ENCODE peak calls at places on chromosomes 7 and 10, in five cellular contexts. U, F, S, K and W are unnamed samples.

GRCh38 chr10:329361-330099 is 194.3 kb downstream of the ZMYND11 start:
- DNase-seq in F (peak), S (peak), K (no peak), U (no peak), W (peak)

GRCh38 chr7:75879771-75880184 is 944 bp downstream of the RHBDD2 start:
- DNase-seq in K (no peak), U (no peak), S (peak), F (no peak), W (no peak)

GRCh38 chr10:930415-931325 is 835 bp downstream of the LARP4B start:
- DNase-seq in U (no peak), S (peak), F (peak), K (no peak), W (no peak)

GRCh38 chr10:64023926-64024465 is 502.8 kb downstream of the REEP3 start:
- DNase-seq in U (no peak), S (no peak), K (no peak), F (no peak), W (no peak)

GRCh38 chr10:32413513-32413912 is 32.4 kb upstream of the CCDC7 start:
- DNase-seq in S (no peak), F (no peak), U (no peak), K (no peak), W (no peak)

GRCh38 chr10:52410916-52411315 is 96.8 kb downstream of the DKK1 start:
- DNase-seq in F (no peak), K (no peak), S (no peak), U (no peak), W (no peak)

GRCh38 chr10:119461380-119461779 is 81.1 kb downstream of the RGS10 start:
- DNase-seq in F (no peak), U (no peak), K (no peak), S (no peak), W (no peak)

GRCh38 chr7:120553497-120553896 is 280.5 kb downstream of the KCND2 start:
- DNase-seq in U (no peak), F (no peak), S (no peak), K (no peak), W (no peak)

GRCh38 chr10:15879058-15879457 is 18.8 kb upstream of the MINDY3 start:
- DNase-seq in S (peak), F (no peak), U (no peak), K (no peak), W (peak)

GRCh38 chr10:104326991-104327610 is 11.2 kb downstream of the ITPRIP start:
- DNase-seq in U (no peak), S (no peak), K (no peak), F (no peak), W (no peak)

GRCh38 chr7:106484562-106484961 is 176.4 kb downstream of the CCDC71L start:
- DNase-seq in K (no peak), S (no peak), F (no peak), U (no peak), W (peak)

GRCh38 chr7:1843271-1843861 is 173.3 kb downstream of the ELFN1 start:
- DNase-seq in S (peak), K (no peak), U (no peak), F (peak), W (peak)

GRCh38 chr10:71471031-71471430 is 74.3 kb downstream of the CDH23 start:
- DNase-seq in K (no peak), F (no peak), S (no peak), U (no peak), W (no peak)

GRCh38 chr7:27157717-27158431 is 1.4 kb upstream of the HOXA7 start:
- DNase-seq in S (peak), U (no peak), F (peak), K (no peak), W (no peak)

GRCh38 chr10:114779803-114780609 is 41.6 kb upstream of the FHIP2A start:
- DNase-seq in F (no peak), U (no peak), S (no peak), K (no peak), W (no peak)

GRCh38 chr7:74280985-74281384 is 8.2 kb upstream of the CLIP2 start:
- DNase-seq in S (no peak), F (no peak), U (no peak), K (no peak), W (no peak)

GRCh38 chr7:16320261-16320660 is 101.1 kb downstream of the CRPPA start:
- DNase-seq in F (no peak), S (no peak), K (no peak), U (no peak), W (no peak)

GRCh38 chr7:92461027-92462003 is 14.0 kb downstream of the GATAD1 start:
- DNase-seq in F (no peak), S (peak), K (peak), U (no peak), W (peak)

GRCh38 chr10:61343781-61344180 is 109.4 kb downstream of the TMEM26 start:
- DNase-seq in U (no peak), K (no peak), F (no peak), S (no peak), W (no peak)

GRCh38 chr10:46223626-46224413 is 63.0 kb upstream of the ANTXRL start:
- DNase-seq in F (peak), K (no peak), S (no peak), U (no peak), W (no peak)

GRCh38 chr7:131159961-131160361 is 167.7 kb upstream of the MKLN1 start:
- DNase-seq in F (no peak), S (no peak), K (no peak), U (no peak), W (no peak)

GRCh38 chr10:61350794-61351193 is 102.4 kb downstream of the TMEM26 start:
- DNase-seq in F (no peak), S (no peak), K (no peak), U (no peak), W (no peak)

GRCh38 chr10:87524296-87524695 is 19.6 kb downstream of the MINPP1 start:
- DNase-seq in U (no peak), S (no peak), F (no peak), K (no peak), W (no peak)